ENCODE peak calls at places on chromosomes 6 and 20, in ten cellular contexts. One of them, this sample, is unnamed.

GRCh38 chr6:160036790-160037206 is 67.9 kb downstream of the IGF2R start:
- DNase-seq in OCI-LY7: no peak
- DNase-seq in spleen: no peak
- DNase-seq in kidney: no peak
- DNase-seq in K562: no peak
- DNase-seq in nephron progenitor cell: no peak
- DNase-seq in RWPE2: no peak
- DNase-seq in endothelial cell: no peak
- DNase-seq in AG09319: peak
- DNase-seq in tibial nerve: no peak
- DNase-seq in this sample: no peak

GRCh38 chr6:3251462-3252314 is 7.1 kb upstream of the PSMG4 start:
- DNase-seq in tibial nerve: peak
- DNase-seq in nephron progenitor cell: peak
- DNase-seq in AG09319: peak
- DNase-seq in OCI-LY7: peak
- DNase-seq in endothelial cell: peak
- DNase-seq in RWPE2: no peak
- DNase-seq in kidney: peak
- DNase-seq in K562: peak
- DNase-seq in spleen: peak
- DNase-seq in this sample: peak

GRCh38 chr6:107589199-107589598 is 99.3 kb downstream of the SOBP start:
- DNase-seq in spleen: no peak
- DNase-seq in AG09319: no peak
- DNase-seq in kidney: no peak
- DNase-seq in OCI-LY7: no peak
- DNase-seq in tibial nerve: no peak
- DNase-seq in RWPE2: no peak
- DNase-seq in nephron progenitor cell: no peak
- DNase-seq in endothelial cell: no peak
- DNase-seq in K562: no peak
- DNase-seq in this sample: no peak

GRCh38 chr20:13220857-13221297 is at the start of gene ISM1:
- DNase-seq in nephron progenitor cell: peak
- DNase-seq in RWPE2: no peak
- DNase-seq in endothelial cell: peak
- DNase-seq in kidney: peak
- DNase-seq in AG09319: no peak
- DNase-seq in spleen: peak
- DNase-seq in OCI-LY7: no peak
- DNase-seq in K562: no peak
- DNase-seq in tibial nerve: no peak
- DNase-seq in this sample: no peak

GRCh38 chr6:16804515-16805161 is 43.4 kb upstream of the ATXN1 start:
- DNase-seq in tibial nerve: no peak
- DNase-seq in kidney: no peak
- DNase-seq in RWPE2: no peak
- DNase-seq in AG09319: no peak
- DNase-seq in K562: no peak
- DNase-seq in spleen: no peak
- DNase-seq in nephron progenitor cell: no peak
- DNase-seq in OCI-LY7: no peak
- DNase-seq in endothelial cell: no peak
- DNase-seq in this sample: no peak

GRCh38 chr20:32789896-32790750 is 27.9 kb downstream of the DNMT3B start:
- DNase-seq in kidney: peak
- DNase-seq in RWPE2: no peak
- DNase-seq in tibial nerve: peak
- DNase-seq in AG09319: peak
- DNase-seq in spleen: peak
- DNase-seq in OCI-LY7: peak
- DNase-seq in nephron progenitor cell: peak
- DNase-seq in endothelial cell: peak
- DNase-seq in K562: peak
- DNase-seq in this sample: peak

GRCh38 chr6:156449128-156449527 is 328.1 kb upstream of the ARID1B start:
- DNase-seq in nephron progenitor cell: no peak
- DNase-seq in tibial nerve: no peak
- DNase-seq in kidney: no peak
- DNase-seq in RWPE2: no peak
- DNase-seq in endothelial cell: no peak
- DNase-seq in AG09319: no peak
- DNase-seq in spleen: no peak
- DNase-seq in OCI-LY7: no peak
- DNase-seq in K562: no peak
- DNase-seq in this sample: no peak

GRCh38 chr20:45343867-45344721 is 4.1 kb downstream of the SDC4 start:
- DNase-seq in nephron progenitor cell: no peak
- DNase-seq in tibial nerve: no peak
- DNase-seq in kidney: peak
- DNase-seq in OCI-LY7: no peak
- DNase-seq in spleen: no peak
- DNase-seq in K562: peak
- DNase-seq in endothelial cell: no peak
- DNase-seq in AG09319: peak
- DNase-seq in RWPE2: peak
- DNase-seq in this sample: peak

GRCh38 chr6:4220619-4221018 is 85.2 kb upstream of the ECI2 start:
- DNase-seq in K562: no peak
- DNase-seq in RWPE2: no peak
- DNase-seq in endothelial cell: no peak
- DNase-seq in AG09319: peak
- DNase-seq in kidney: no peak
- DNase-seq in OCI-LY7: no peak
- DNase-seq in nephron progenitor cell: no peak
- DNase-seq in spleen: no peak
- DNase-seq in tibial nerve: no peak
- DNase-seq in this sample: no peak

GRCh38 chr6:148934534-148934933 is 187.7 kb downstream of the UST start:
- DNase-seq in tibial nerve: no peak
- DNase-seq in RWPE2: no peak
- DNase-seq in K562: no peak
- DNase-seq in kidney: no peak
- DNase-seq in AG09319: no peak
- DNase-seq in nephron progenitor cell: no peak
- DNase-seq in spleen: no peak
- DNase-seq in endothelial cell: no peak
- DNase-seq in OCI-LY7: no peak
- DNase-seq in this sample: no peak

GRCh38 chr6:55014321-55015088 is 159.8 kb upstream of the HCRTR2 start:
- DNase-seq in nephron progenitor cell: no peak
- DNase-seq in tibial nerve: no peak
- DNase-seq in AG09319: no peak
- DNase-seq in RWPE2: no peak
- DNase-seq in spleen: no peak
- DNase-seq in kidney: no peak
- DNase-seq in K562: no peak
- DNase-seq in OCI-LY7: no peak
- DNase-seq in endothelial cell: no peak
- DNase-seq in this sample: no peak

GRCh38 chr6:31180500-31180899 is 10.0 kb upstream of the POU5F1 start:
- DNase-seq in AG09319: peak
- DNase-seq in K562: no peak
- DNase-seq in tibial nerve: peak
- DNase-seq in RWPE2: no peak
- DNase-seq in endothelial cell: no peak
- DNase-seq in OCI-LY7: peak
- DNase-seq in nephron progenitor cell: no peak
- DNase-seq in spleen: peak
- DNase-seq in kidney: peak
- DNase-seq in this sample: peak

GRCh38 chr6:32882879-32883250 is 28.9 kb downstream of the PSMB9 start:
- DNase-seq in tibial nerve: no peak
- DNase-seq in K562: no peak
- DNase-seq in nephron progenitor cell: no peak
- DNase-seq in kidney: no peak
- DNase-seq in endothelial cell: no peak
- DNase-seq in AG09319: no peak
- DNase-seq in RWPE2: no peak
- DNase-seq in spleen: no peak
- DNase-seq in OCI-LY7: no peak
- DNase-seq in this sample: no peak

GRCh38 chr6:153568601-153569000 is 437.5 kb upstream of the RGS17 start:
- DNase-seq in K562: no peak
- DNase-seq in AG09319: no peak
- DNase-seq in OCI-LY7: no peak
- DNase-seq in spleen: no peak
- DNase-seq in endothelial cell: no peak
- DNase-seq in tibial nerve: no peak
- DNase-seq in nephron progenitor cell: no peak
- DNase-seq in RWPE2: no peak
- DNase-seq in kidney: no peak
- DNase-seq in this sample: no peak

GRCh38 chr6:14252271-14252850 is 134.8 kb downstream of the CD83 start:
- DNase-seq in tibial nerve: no peak
- DNase-seq in spleen: no peak
- DNase-seq in RWPE2: no peak
- DNase-seq in kidney: no peak
- DNase-seq in nephron progenitor cell: no peak
- DNase-seq in OCI-LY7: no peak
- DNase-seq in AG09319: no peak
- DNase-seq in K562: no peak
- DNase-seq in endothelial cell: no peak
- DNase-seq in this sample: no peak

GRCh38 chr6:131368077-131368911 is 204.7 kb upstream of the ARG1 start:
- DNase-seq in AG09319: peak
- DNase-seq in endothelial cell: no peak
- DNase-seq in spleen: no peak
- DNase-seq in RWPE2: no peak
- DNase-seq in tibial nerve: peak
- DNase-seq in K562: no peak
- DNase-seq in nephron progenitor cell: no peak
- DNase-seq in kidney: no peak
- DNase-seq in OCI-LY7: peak
- DNase-seq in this sample: no peak

GRCh38 chr6:150004101-150004782 is 21.1 kb downstream of the RAET1L start:
- DNase-seq in K562: no peak
- DNase-seq in spleen: no peak
- DNase-seq in nephron progenitor cell: no peak
- DNase-seq in RWPE2: no peak
- DNase-seq in OCI-LY7: peak
- DNase-seq in kidney: no peak
- DNase-seq in tibial nerve: no peak
- DNase-seq in AG09319: no peak
- DNase-seq in endothelial cell: no peak
- DNase-seq in this sample: no peak

GRCh38 chr6:33723576-33724085 is 12.1 kb upstream of the UQCC2 start:
- DNase-seq in AG09319: no peak
- DNase-seq in kidney: peak
- DNase-seq in tibial nerve: no peak
- DNase-seq in endothelial cell: no peak
- DNase-seq in OCI-LY7: no peak
- DNase-seq in nephron progenitor cell: no peak
- DNase-seq in RWPE2: no peak
- DNase-seq in spleen: peak
- DNase-seq in K562: no peak
- DNase-seq in this sample: no peak

GRCh38 chr6:70551566-70551965 is 15.2 kb upstream of the SDHAF4 start:
- DNase-seq in spleen: no peak
- DNase-seq in K562: no peak
- DNase-seq in nephron progenitor cell: no peak
- DNase-seq in tibial nerve: no peak
- DNase-seq in kidney: no peak
- DNase-seq in OCI-LY7: no peak
- DNase-seq in RWPE2: no peak
- DNase-seq in AG09319: no peak
- DNase-seq in endothelial cell: no peak
- DNase-seq in this sample: no peak
- TF ChIP-seq CTCF in spleen: no peak
- TF ChIP-seq CTCF in K562: no peak
- TF ChIP-seq CTCF in nephron progenitor cell: no peak
- TF ChIP-seq CTCF in tibial nerve: no peak
- TF ChIP-seq CTCF in kidney: no peak
- TF ChIP-seq CTCF in OCI-LY7: no peak
- TF ChIP-seq CTCF in RWPE2: no peak
- TF ChIP-seq CTCF in AG09319: no peak
- TF ChIP-seq CTCF in endothelial cell: no peak
- TF ChIP-seq CTCF in this sample: no peak

GRCh38 chr6:118968416-118968815 is 33.5 kb upstream of the MCM9 start:
- DNase-seq in K562: peak
- DNase-seq in OCI-LY7: peak
- DNase-seq in tibial nerve: no peak
- DNase-seq in spleen: no peak
- DNase-seq in AG09319: no peak
- DNase-seq in kidney: no peak
- DNase-seq in endothelial cell: no peak
- DNase-seq in nephron progenitor cell: no peak
- DNase-seq in RWPE2: no peak
- DNase-seq in this sample: no peak
- TF ChIP-seq CTCF in K562: peak
- TF ChIP-seq CTCF in OCI-LY7: peak
- TF ChIP-seq CTCF in tibial nerve: no peak
- TF ChIP-seq CTCF in spleen: no peak
- TF ChIP-seq CTCF in AG09319: peak
- TF ChIP-seq CTCF in kidney: peak
- TF ChIP-seq CTCF in endothelial cell: no peak
- TF ChIP-seq CTCF in nephron progenitor cell: peak
- TF ChIP-seq CTCF in RWPE2: peak
- TF ChIP-seq CTCF in this sample: no peak

GRCh38 chr6:47780510-47781356 is 1.1 kb upstream of the OPN5 start:
- DNase-seq in kidney: no peak
- DNase-seq in tibial nerve: no peak
- DNase-seq in spleen: no peak
- DNase-seq in nephron progenitor cell: peak
- DNase-seq in K562: peak
- DNase-seq in endothelial cell: peak
- DNase-seq in OCI-LY7: peak
- DNase-seq in RWPE2: no peak
- DNase-seq in AG09319: peak
- DNase-seq in this sample: no peak
- TF ChIP-seq CTCF in kidney: peak
- TF ChIP-seq CTCF in tibial nerve: peak
- TF ChIP-seq CTCF in spleen: peak
- TF ChIP-seq CTCF in nephron progenitor cell: peak
- TF ChIP-seq CTCF in K562: peak
- TF ChIP-seq CTCF in endothelial cell: peak
- TF ChIP-seq CTCF in OCI-LY7: peak
- TF ChIP-seq CTCF in RWPE2: peak
- TF ChIP-seq CTCF in AG09319: peak
- TF ChIP-seq CTCF in this sample: no peak

GRCh38 chr20:25553819-25554296 is 31.5 kb downstream of the NINL start:
- DNase-seq in tibial nerve: no peak
- DNase-seq in RWPE2: no peak
- DNase-seq in spleen: no peak
- DNase-seq in OCI-LY7: no peak
- DNase-seq in AG09319: peak
- DNase-seq in endothelial cell: no peak
- DNase-seq in K562: no peak
- DNase-seq in nephron progenitor cell: peak
- DNase-seq in kidney: peak
- DNase-seq in this sample: no peak
- TF ChIP-seq CTCF in tibial nerve: no peak
- TF ChIP-seq CTCF in RWPE2: no peak
- TF ChIP-seq CTCF in spleen: no peak
- TF ChIP-seq CTCF in OCI-LY7: no peak
- TF ChIP-seq CTCF in AG09319: no peak
- TF ChIP-seq CTCF in endothelial cell: no peak
- TF ChIP-seq CTCF in K562: no peak
- TF ChIP-seq CTCF in nephron progenitor cell: no peak
- TF ChIP-seq CTCF in kidney: no peak
- TF ChIP-seq CTCF in this sample: no peak